ENCODE peak calls at places on chromosomes 7 and 10, in eight cellular contexts. L is NCI-H345; G is H9; X is LoVo; K is naive thymus-derived CD8-positive, alpha-beta T cell; A is RWPE1; D is HepG2; F is CD8-positive, alpha-beta T cell. Q is an unnamed sample.

GRCh38 chr10:123637326-123637880 is 28.8 kb upstream of the GPR26 start:
- DNase-seq in L (no peak), G (no peak), X (no peak), K (no peak), A (peak; percentile 45), D (no peak), F (no peak), Q (no peak)

GRCh38 chr7:77791956-77792355 is 6.3 kb downstream of the TMEM60 start:
- DNase-seq in L (no peak), G (no peak), X (no peak), K (no peak), A (no peak), D (no peak), F (no peak), Q (no peak)

GRCh38 chr7:31129067-31129466 is 77.0 kb downstream of the ADCYAP1R1 start:
- DNase-seq in L (peak; percentile 12), G (no peak), X (no peak), K (no peak), A (no peak), D (no peak), F (no peak), Q (peak; percentile 32)

GRCh38 chr10:102148275-102148674 is 3.9 kb upstream of the NOLC1 start:
- DNase-seq in L (no peak), G (no peak), X (no peak), K (no peak), A (no peak), D (no peak), F (no peak), Q (no peak)

GRCh38 chr10:47330804-47331203 is 8.6 kb downstream of the GDF2 start:
- DNase-seq in L (no peak), G (no peak), X (peak; percentile 56), K (no peak), A (no peak), D (no peak), F (no peak), Q (no peak)

GRCh38 chr10:101489355-101489754 is 98.7 kb downstream of the POLL start:
- DNase-seq in L (peak; percentile 50), G (no peak), X (peak; percentile 2), K (no peak), A (peak; percentile 21), D (peak; percentile 56), F (no peak), Q (no peak)

GRCh38 chr7:24291271-24291670 is 7.3 kb downstream of the NPY start:
- DNase-seq in L (no peak), G (no peak), X (no peak), K (no peak), A (no peak), D (no peak), F (no peak), Q (peak; percentile 23)

GRCh38 chr7:132232394-132232793 is 343.9 kb downstream of the PLXNA4 start:
- DNase-seq in L (no peak), G (no peak), X (no peak), K (no peak), A (no peak), D (no peak), F (no peak), Q (no peak)

GRCh38 chr10:61792921-61793320 is 108.6 kb upstream of the ARID5B start:
- DNase-seq in L (no peak), G (no peak), X (no peak), K (no peak), A (no peak), D (no peak), F (no peak), Q (no peak)

GRCh38 chr7:126228356-126229061 is 1024.2 kb downstream of the GRM8 start:
- DNase-seq in L (no peak), G (no peak), X (no peak), K (no peak), A (no peak), D (no peak), F (no peak), Q (peak; percentile 62)

GRCh38 chr10:107749235-107749634 is 584.7 kb upstream of the SORCS1 start:
- DNase-seq in L (no peak), G (no peak), X (no peak), K (no peak), A (no peak), D (no peak), F (no peak), Q (no peak)

GRCh38 chr7:48225101-48225500 is 53.8 kb downstream of the ABCA13 start:
- DNase-seq in L (no peak), G (no peak), X (no peak), K (no peak), A (no peak), D (no peak), F (no peak), Q (no peak)

GRCh38 chr7:77697535-77697831 is 1.2 kb downstream of the RSBN1L start:
- DNase-seq in L (no peak), G (no peak), X (no peak), K (no peak), A (no peak), D (no peak), F (peak; percentile 4), Q (no peak)

GRCh38 chr10:87519582-87519981 is 14.9 kb downstream of the MINPP1 start:
- DNase-seq in L (no peak), G (no peak), X (no peak), K (no peak), A (no peak), D (no peak), F (no peak), Q (no peak)

GRCh38 chr7:121752706-121753105 is 120.3 kb upstream of the PTPRZ1 start:
- DNase-seq in L (peak; percentile 17), G (peak; percentile 39), X (peak; percentile 22), K (no peak), A (no peak), D (peak; percentile 5), F (no peak), Q (peak; percentile 49)

GRCh38 chr10:34488476-34489130 is 326.5 kb downstream of the PARD3 start:
- DNase-seq in L (no peak), G (no peak), X (no peak), K (no peak), A (no peak), D (no peak), F (no peak), Q (no peak)

GRCh38 chr10:5045095-5045494 is 41.4 kb upstream of the AKR1C2 start:
- DNase-seq in L (no peak), G (no peak), X (no peak), K (no peak), A (no peak), D (no peak), F (no peak), Q (peak; percentile 5)

GRCh38 chr7:111931016-111931517 is 275.1 kb downstream of the DOCK4 start:
- DNase-seq in L (no peak), G (peak; percentile 38), X (peak; percentile 62), K (no peak), A (no peak), D (peak; percentile 96), F (no peak), Q (peak; percentile 63)

GRCh38 chr7:2614646-2615330 is 17.0 kb upstream of the TTYH3 start:
- DNase-seq in L (no peak), G (peak; percentile 23), X (no peak), K (no peak), A (no peak), D (no peak), F (no peak), Q (no peak)

GRCh38 chr7:44750921-44751571 is 2.4 kb downstream of the ZMIZ2 start:
- DNase-seq in L (no peak), G (no peak), X (no peak), K (peak; percentile 58), A (no peak), D (no peak), F (peak; percentile 25), Q (no peak)

GRCh38 chr7:85102813-85103350 is 84.0 kb downstream of the SEMA3D start:
- DNase-seq in L (no peak), G (no peak), X (no peak), K (no peak), A (no peak), D (no peak), F (no peak), Q (no peak)

GRCh38 chr10:126459032-126459831 is 71.0 kb upstream of the ADAM12 start:
- DNase-seq in L (no peak), G (no peak), X (no peak), K (no peak), A (no peak), D (no peak), F (no peak), Q (peak; percentile 22)

GRCh38 chr7:11831727-11832495 is at the start of gene THSD7A:
- DNase-seq in L (peak; percentile 82), G (peak; percentile 66), X (peak; percentile 64), K (no peak), A (peak; percentile 3), D (peak; percentile 7), F (no peak), Q (peak; percentile 73)

GRCh38 chr7:1015631-1016121 is 28.7 kb upstream of the GPR146 start:
- DNase-seq in L (no peak), G (no peak), X (no peak), K (no peak), A (no peak), D (peak; percentile 80), F (no peak), Q (no peak)

GRCh38 chr7:124782335-124782734 is 16.7 kb upstream of the GPR37 start:
- DNase-seq in L (no peak), G (no peak), X (no peak), K (no peak), A (no peak), D (no peak), F (no peak), Q (peak; percentile 18)

GRCh38 chr10:52213511-52213831 is 100.6 kb upstream of the DKK1 start:
- DNase-seq in L (no peak), G (peak; percentile 49), X (no peak), K (no peak), A (no peak), D (peak; percentile 47), F (no peak), Q (peak; percentile 82)

GRCh38 chr10:106508920-106509319 is 655.6 kb downstream of the SORCS1 start:
- DNase-seq in L (no peak), G (no peak), X (no peak), K (no peak), A (peak; percentile 8), D (no peak), F (no peak), Q (no peak)

GRCh38 chr10:11663763-11664555 is 52.5 kb upstream of the USP6NL start:
- DNase-seq in L (no peak), G (no peak), X (no peak), K (no peak), A (no peak), D (no peak), F (no peak), Q (no peak)

GRCh38 chr7:97871659-97872024 is 566 bp downstream of the ASNS start:
- DNase-seq in L (peak; percentile 44), G (peak; percentile 39), X (no peak), K (peak; percentile 9), A (peak; percentile 11), D (no peak), F (peak; percentile 1), Q (peak; percentile 65)

GRCh38 chr7:28700790-28701203 is 257.3 kb downstream of the TRIL start:
- DNase-seq in L (no peak), G (no peak), X (no peak), K (no peak), A (no peak), D (no peak), F (no peak), Q (no peak)

GRCh38 chr10:100479059-100479458 is 16.2 kb downstream of the WNT8B start:
- DNase-seq in L (no peak), G (no peak), X (no peak), K (no peak), A (no peak), D (no peak), F (no peak), Q (no peak)

GRCh38 chr7:88309845-88310244 is 3.2 kb upstream of the STEAP4 start:
- DNase-seq in L (no peak), G (no peak), X (no peak), K (no peak), A (no peak), D (no peak), F (no peak), Q (no peak)

GRCh38 chr7:66187894-66188293 is 17.2 kb upstream of the TPST1 start:
- DNase-seq in L (no peak), G (no peak), X (no peak), K (no peak), A (no peak), D (no peak), F (no peak), Q (no peak)

GRCh38 chr10:98676895-98677294 is 230.2 kb upstream of the HPS1 start:
- DNase-seq in L (no peak), G (no peak), X (no peak), K (no peak), A (no peak), D (no peak), F (no peak), Q (peak; percentile 69)